ENCODE peak calls at places on chromosomes 3 and 15, in seven cellular contexts. One of them, this sample, is unnamed. For H3K36me3, the result is how much of the 10 kb centered on the place peaks cover.

GRCh38 chr3:115518100-115518852 is 105.0 kb upstream of the GAP43 start:
- DNase-seq in Panc1: peak
- DNase-seq in ovary: no peak
- DNase-seq in heart left ventricle: peak
- DNase-seq in breast epithelium: no peak
- DNase-seq in GM23338: peak
- DNase-seq in CD8-positive, alpha-beta T cell: no peak
- DNase-seq in this sample: no peak

GRCh38 chr15:42723068-42723467 is 13.9 kb downstream of the CDAN1 start:
- DNase-seq in Panc1: no peak
- DNase-seq in ovary: no peak
- DNase-seq in heart left ventricle: no peak
- DNase-seq in breast epithelium: no peak
- DNase-seq in GM23338: peak
- DNase-seq in CD8-positive, alpha-beta T cell: no peak
- DNase-seq in this sample: no peak

GRCh38 chr3:12143949-12144504 is 14.7 kb downstream of the TIMP4 start:
- DNase-seq in Panc1: no peak
- DNase-seq in ovary: peak
- DNase-seq in heart left ventricle: peak
- DNase-seq in breast epithelium: peak
- DNase-seq in GM23338: no peak
- DNase-seq in CD8-positive, alpha-beta T cell: no peak
- DNase-seq in this sample: no peak

GRCh38 chr15:69540622-69541021 is 88.0 kb downstream of the RPLP1 start:
- DNase-seq in Panc1: no peak
- DNase-seq in ovary: no peak
- DNase-seq in heart left ventricle: no peak
- DNase-seq in breast epithelium: no peak
- DNase-seq in GM23338: no peak
- DNase-seq in CD8-positive, alpha-beta T cell: no peak
- DNase-seq in this sample: no peak

GRCh38 chr3:110755345-110755744 is 316.3 kb upstream of the NECTIN3 start:
- DNase-seq in Panc1: no peak
- DNase-seq in ovary: no peak
- DNase-seq in heart left ventricle: no peak
- DNase-seq in breast epithelium: no peak
- DNase-seq in GM23338: peak
- DNase-seq in CD8-positive, alpha-beta T cell: no peak
- DNase-seq in this sample: no peak

GRCh38 chr3:156307704-156308103 is 187.3 kb downstream of the KCNAB1 start:
- DNase-seq in Panc1: no peak
- DNase-seq in ovary: peak
- DNase-seq in heart left ventricle: peak
- DNase-seq in breast epithelium: peak
- DNase-seq in GM23338: no peak
- DNase-seq in CD8-positive, alpha-beta T cell: no peak
- DNase-seq in this sample: no peak

GRCh38 chr3:69770219-69770618 is 31.0 kb downstream of the MITF start:
- DNase-seq in Panc1: peak
- DNase-seq in ovary: no peak
- DNase-seq in heart left ventricle: no peak
- DNase-seq in breast epithelium: no peak
- DNase-seq in GM23338: peak
- DNase-seq in CD8-positive, alpha-beta T cell: no peak
- DNase-seq in this sample: no peak

GRCh38 chr3:33681667-33682066 is 36.4 kb downstream of the CLASP2 start:
- DNase-seq in Panc1: no peak
- DNase-seq in ovary: no peak
- DNase-seq in heart left ventricle: no peak
- DNase-seq in breast epithelium: no peak
- DNase-seq in GM23338: peak
- DNase-seq in CD8-positive, alpha-beta T cell: no peak
- DNase-seq in this sample: no peak

GRCh38 chr3:94414412-94414811 is 351.6 kb downstream of the NSUN3 start:
- DNase-seq in Panc1: no peak
- DNase-seq in ovary: no peak
- DNase-seq in heart left ventricle: no peak
- DNase-seq in breast epithelium: no peak
- DNase-seq in GM23338: no peak
- DNase-seq in CD8-positive, alpha-beta T cell: no peak
- DNase-seq in this sample: no peak

GRCh38 chr15:77409259-77410156 is 10.4 kb downstream of the PEAK1 start:
- DNase-seq in Panc1: no peak
- DNase-seq in ovary: no peak
- DNase-seq in heart left ventricle: no peak
- DNase-seq in breast epithelium: no peak
- DNase-seq in GM23338: no peak
- DNase-seq in CD8-positive, alpha-beta T cell: peak
- DNase-seq in this sample: peak

GRCh38 chr3:135055449-135055848 is 260.4 kb downstream of the EPHB1 start:
- DNase-seq in Panc1: no peak
- DNase-seq in ovary: no peak
- DNase-seq in heart left ventricle: no peak
- DNase-seq in breast epithelium: no peak
- DNase-seq in GM23338: no peak
- DNase-seq in CD8-positive, alpha-beta T cell: no peak
- DNase-seq in this sample: no peak

GRCh38 chr3:146655333-146655996 is 50.3 kb upstream of the PLSCR5 start:
- DNase-seq in Panc1: no peak
- DNase-seq in ovary: no peak
- DNase-seq in heart left ventricle: no peak
- DNase-seq in breast epithelium: no peak
- DNase-seq in GM23338: no peak
- DNase-seq in CD8-positive, alpha-beta T cell: no peak
- DNase-seq in this sample: no peak

GRCh38 chr3:115615001-115615447 is 8.3 kb upstream of the GAP43 start:
- DNase-seq in Panc1: no peak
- DNase-seq in ovary: no peak
- DNase-seq in heart left ventricle: no peak
- DNase-seq in breast epithelium: no peak
- DNase-seq in GM23338: peak
- DNase-seq in CD8-positive, alpha-beta T cell: no peak
- DNase-seq in this sample: no peak

GRCh38 chr15:74037171-74038117 is 42.9 kb downstream of the PML start:
- DNase-seq in Panc1: no peak
- DNase-seq in ovary: no peak
- DNase-seq in heart left ventricle: no peak
- DNase-seq in breast epithelium: no peak
- DNase-seq in GM23338: no peak
- DNase-seq in CD8-positive, alpha-beta T cell: no peak
- DNase-seq in this sample: no peak

GRCh38 chr3:115768661-115769060 is 145.4 kb downstream of the GAP43 start:
- DNase-seq in Panc1: no peak
- DNase-seq in ovary: no peak
- DNase-seq in heart left ventricle: no peak
- DNase-seq in breast epithelium: no peak
- DNase-seq in GM23338: no peak
- DNase-seq in CD8-positive, alpha-beta T cell: no peak
- DNase-seq in this sample: no peak

GRCh38 chr15:100244796-100245495 is 96.8 kb downstream of the ADAMTS17 start:
- DNase-seq in Panc1: no peak
- DNase-seq in ovary: no peak
- DNase-seq in heart left ventricle: no peak
- DNase-seq in breast epithelium: no peak
- DNase-seq in GM23338: no peak
- DNase-seq in CD8-positive, alpha-beta T cell: no peak
- DNase-seq in this sample: no peak

GRCh38 chr3:155138677-155139076 is 58.6 kb downstream of the MME start:
- DNase-seq in Panc1: no peak
- DNase-seq in ovary: no peak
- DNase-seq in heart left ventricle: no peak
- DNase-seq in breast epithelium: no peak
- DNase-seq in GM23338: no peak
- DNase-seq in CD8-positive, alpha-beta T cell: no peak
- DNase-seq in this sample: no peak

GRCh38 chr3:126245811-126246727 is 65.7 kb upstream of the ALDH1L1 start:
- DNase-seq in Panc1: no peak
- DNase-seq in ovary: no peak
- DNase-seq in heart left ventricle: peak
- DNase-seq in breast epithelium: no peak
- DNase-seq in GM23338: peak
- DNase-seq in CD8-positive, alpha-beta T cell: no peak
- DNase-seq in this sample: no peak

GRCh38 chr3:190446492-190447301 is 3.0 kb downstream of the TMEM207 start:
- DNase-seq in Panc1: no peak
- DNase-seq in ovary: no peak
- DNase-seq in heart left ventricle: no peak
- DNase-seq in breast epithelium: no peak
- DNase-seq in GM23338: no peak
- DNase-seq in CD8-positive, alpha-beta T cell: no peak
- DNase-seq in this sample: no peak

GRCh38 chr3:107976204-107976775 is 114.5 kb downstream of the CD47 start:
- DNase-seq in Panc1: no peak
- DNase-seq in ovary: no peak
- DNase-seq in heart left ventricle: no peak
- DNase-seq in breast epithelium: no peak
- DNase-seq in GM23338: no peak
- DNase-seq in CD8-positive, alpha-beta T cell: no peak
- DNase-seq in this sample: no peak

DNA sequence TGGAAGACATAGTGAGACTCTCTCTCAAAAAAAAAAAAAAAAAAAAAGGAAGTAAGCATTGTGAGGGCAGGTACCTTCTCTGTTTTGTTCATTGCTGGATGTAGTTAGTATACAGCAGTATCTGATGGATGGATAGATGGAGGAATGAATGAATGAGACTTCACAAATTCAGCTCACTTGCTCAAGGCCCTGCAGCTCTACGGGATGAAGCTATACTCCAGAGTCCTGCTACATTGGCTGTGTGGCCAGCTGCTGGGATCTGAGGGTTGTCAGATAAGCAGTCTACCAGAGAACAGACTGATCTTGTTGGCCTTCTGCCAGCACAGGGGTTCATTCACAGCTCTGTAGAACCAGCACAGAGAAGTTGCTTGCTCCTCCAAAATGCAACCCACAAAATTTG is 35.0 kb downstream of the MLH1 start:
- DNase-seq in Panc1: no peak
- DNase-seq in ovary: peak
- DNase-seq in heart left ventricle: peak
- DNase-seq in breast epithelium: no peak
- DNase-seq in GM23338: no peak
- DNase-seq in CD8-positive, alpha-beta T cell: no peak
- DNase-seq in this sample: no peak
- H3K36me3 ChIP-seq in Panc1: under half
- H3K36me3 ChIP-seq in ovary: under half
- H3K36me3 ChIP-seq in heart left ventricle: half or more
- H3K36me3 ChIP-seq in breast epithelium: under half
- H3K36me3 ChIP-seq in GM23338: under half
- H3K36me3 ChIP-seq in CD8-positive, alpha-beta T cell: under half
- H3K36me3 ChIP-seq in this sample: under half

GRCh38 chr3:30686176-30686575 is 79.8 kb downstream of the TGFBR2 start:
- DNase-seq in Panc1: no peak
- DNase-seq in ovary: no peak
- DNase-seq in heart left ventricle: no peak
- DNase-seq in breast epithelium: no peak
- DNase-seq in GM23338: no peak
- DNase-seq in CD8-positive, alpha-beta T cell: no peak
- DNase-seq in this sample: no peak
- H3K36me3 ChIP-seq in Panc1: under half
- H3K36me3 ChIP-seq in ovary: under half
- H3K36me3 ChIP-seq in heart left ventricle: under half
- H3K36me3 ChIP-seq in breast epithelium: under half
- H3K36me3 ChIP-seq in GM23338: under half
- H3K36me3 ChIP-seq in CD8-positive, alpha-beta T cell: half or more
- H3K36me3 ChIP-seq in this sample: under half

GRCh38 chr3:9831253-9831652 is 12.6 kb downstream of the RPUSD3 start:
- DNase-seq in Panc1: no peak
- DNase-seq in ovary: no peak
- DNase-seq in heart left ventricle: no peak
- DNase-seq in breast epithelium: no peak
- DNase-seq in GM23338: no peak
- DNase-seq in CD8-positive, alpha-beta T cell: no peak
- DNase-seq in this sample: no peak
- H3K36me3 ChIP-seq in Panc1: under half
- H3K36me3 ChIP-seq in ovary: under half
- H3K36me3 ChIP-seq in heart left ventricle: half or more
- H3K36me3 ChIP-seq in breast epithelium: under half
- H3K36me3 ChIP-seq in GM23338: under half
- H3K36me3 ChIP-seq in CD8-positive, alpha-beta T cell: under half
- H3K36me3 ChIP-seq in this sample: under half

GRCh38 chr15:58594898-58595297 is 154.6 kb downstream of the ADAM10 start:
- DNase-seq in Panc1: no peak
- DNase-seq in ovary: no peak
- DNase-seq in heart left ventricle: no peak
- DNase-seq in breast epithelium: no peak
- DNase-seq in GM23338: no peak
- DNase-seq in CD8-positive, alpha-beta T cell: no peak
- DNase-seq in this sample: no peak

GRCh38 chr15:58598829-58599210 is 150.7 kb downstream of the ADAM10 start:
- DNase-seq in Panc1: no peak
- DNase-seq in ovary: no peak
- DNase-seq in heart left ventricle: no peak
- DNase-seq in breast epithelium: no peak
- DNase-seq in GM23338: no peak
- DNase-seq in CD8-positive, alpha-beta T cell: no peak
- DNase-seq in this sample: no peak

GRCh38 chr15:58593870-58594269 is 155.6 kb downstream of the ADAM10 start:
- DNase-seq in Panc1: no peak
- DNase-seq in ovary: no peak
- DNase-seq in heart left ventricle: no peak
- DNase-seq in breast epithelium: no peak
- DNase-seq in GM23338: no peak
- DNase-seq in CD8-positive, alpha-beta T cell: no peak
- DNase-seq in this sample: no peak

GRCh38 chr15:58595516-58596238 is 153.8 kb downstream of the ADAM10 start:
- DNase-seq in Panc1: no peak
- DNase-seq in ovary: no peak
- DNase-seq in heart left ventricle: no peak
- DNase-seq in breast epithelium: no peak
- DNase-seq in GM23338: no peak
- DNase-seq in CD8-positive, alpha-beta T cell: no peak
- DNase-seq in this sample: no peak

DNA sequence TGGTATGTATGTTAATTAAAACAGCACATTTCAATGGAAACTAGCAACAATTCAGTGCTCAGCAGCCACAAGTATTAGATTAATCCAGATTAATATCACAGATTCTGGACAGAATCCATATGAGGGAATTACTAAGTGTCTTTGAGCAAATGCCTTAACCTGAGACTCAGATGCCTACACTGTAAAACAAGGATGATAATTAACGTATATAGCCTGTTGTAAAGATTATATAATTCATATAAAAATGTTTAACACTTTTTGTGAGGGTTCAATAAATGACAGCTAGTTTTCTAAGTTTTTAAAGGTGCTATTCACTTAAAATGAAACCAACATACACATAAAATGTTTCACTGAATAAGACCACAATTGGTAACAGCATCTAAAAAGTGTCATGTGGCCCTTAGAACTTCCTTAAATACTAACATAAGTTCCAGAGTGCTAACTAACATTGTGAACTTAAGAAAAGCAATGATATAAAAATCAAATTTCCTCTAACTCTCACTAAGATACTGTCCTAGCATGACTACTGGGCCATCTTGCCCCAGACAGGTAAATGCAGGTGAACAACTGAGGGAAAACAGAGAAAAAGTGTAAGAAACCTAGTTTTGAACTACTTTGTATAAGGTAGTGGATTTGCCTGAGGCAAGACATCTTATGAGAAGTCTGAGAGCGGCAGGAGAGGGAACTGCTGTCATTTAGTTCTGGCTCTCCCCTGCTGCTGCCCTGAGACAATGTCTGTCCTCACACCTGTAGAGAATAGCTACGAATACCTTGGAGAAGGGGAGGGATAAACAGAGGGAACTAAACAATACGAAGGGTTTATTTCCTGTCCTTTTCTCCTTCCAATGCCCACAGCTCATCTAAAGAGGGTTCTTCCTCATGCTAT is 151.3 kb downstream of the ADAM10 start:
- DNase-seq in Panc1: no peak
- DNase-seq in ovary: no peak
- DNase-seq in heart left ventricle: no peak
- DNase-seq in breast epithelium: no peak
- DNase-seq in GM23338: peak
- DNase-seq in CD8-positive, alpha-beta T cell: no peak
- DNase-seq in this sample: no peak
- H3K36me3 ChIP-seq in Panc1: under half
- H3K36me3 ChIP-seq in ovary: under half
- H3K36me3 ChIP-seq in heart left ventricle: half or more
- H3K36me3 ChIP-seq in breast epithelium: under half
- H3K36me3 ChIP-seq in GM23338: under half
- H3K36me3 ChIP-seq in CD8-positive, alpha-beta T cell: under half
- H3K36me3 ChIP-seq in this sample: under half

This sample was measured in SK-N-MC.